ENCODE peak calls at places on chromosome 16, in five cellular contexts. Z is CD8-positive, alpha-beta memory T cell; K is pancreas; A is mucosa of descending colon; Q is IMR-90. S is an unnamed sample. For H3K4me1, the result is how much of the 10 kb centered on the place peaks cover.

GRCh38 chr16:9090101-9090959 is 1.1 kb upstream of the HAPSTR1 start:
- DNase-seq in Q (no peak), K (peak), Z (peak), A (peak), S (peak)

GRCh38 chr16:83973581-83974385 is 5.7 kb downstream of the NECAB2 start:
- DNase-seq in Q (no peak), Z (no peak), K (no peak), A (no peak), S (no peak)

GRCh38 chr16:28149016-28149888 is 62.5 kb downstream of the XPO6 start:
- DNase-seq in K (no peak), A (no peak), Q (peak), Z (no peak), S (no peak)

GRCh38 chr16:85211247-85211910 is 99.1 kb upstream of the CIBAR2 start:
- DNase-seq in Z (no peak), K (no peak), Q (no peak), A (no peak), S (no peak)

GRCh38 chr16:30335598-30336474 is 19.3 kb downstream of the CD2BP2 start:
- DNase-seq in Z (peak), K (no peak), A (no peak), Q (no peak), S (peak)

GRCh38 chr16:75621170-75621477 is 2.0 kb downstream of the ADAT1 start:
- DNase-seq in Q (peak), K (no peak), A (no peak), Z (no peak), S (peak)

GRCh38 chr16:81866820-81867440 is 87.8 kb downstream of the PLCG2 start:
- DNase-seq in Q (no peak), K (no peak), A (peak), Z (no peak), S (no peak)

GRCh38 chr16:56294599-56294998 is 103.3 kb downstream of the GNAO1 start:
- DNase-seq in A (no peak), Q (peak), Z (no peak), K (no peak), S (no peak)

GRCh38 chr16:30121741-30122620 is 1.0 kb downstream of the MAPK3 start:
- DNase-seq in K (no peak), Q (no peak), A (peak), Z (no peak), S (no peak)

GRCh38 chr16:69513180-69513966 is 52.4 kb upstream of the NFAT5 start:
- DNase-seq in A (no peak), Z (no peak), K (no peak), Q (peak), S (no peak)

GRCh38 chr16:46882940-46883307 is 1.2 kb upstream of the GPT2 start:
- DNase-seq in A (no peak), Q (no peak), K (no peak), Z (no peak), S (no peak)

GRCh38 chr16:6804461-6804860 is 528.2 kb upstream of the RBFOX1 start:
- DNase-seq in A (no peak), K (no peak), Q (no peak), Z (no peak), S (no peak)

GRCh38 chr16:53220585-53220984 is 165.8 kb downstream of the CHD9 start:
- DNase-seq in K (no peak), Z (no peak), A (no peak), Q (peak), S (no peak)

GRCh38 chr16:17350212-17350611 is 120.5 kb downstream of the XYLT1 start:
- DNase-seq in Z (no peak), Q (peak), A (peak), K (no peak), S (no peak)

GRCh38 chr16:27597361-27597760 is 47.4 kb downstream of the KATNIP start:
- DNase-seq in A (no peak), K (no peak), Z (no peak), Q (no peak), S (no peak)

GRCh38 chr16:12439443-12440232 is 364.0 kb downstream of the CPPED1 start:
- DNase-seq in K (no peak), Q (no peak), Z (no peak), A (no peak), S (no peak)

GRCh38 chr16:57707331-57707730 is 12.7 kb downstream of the DRC7 start:
- DNase-seq in A (no peak), Q (no peak), Z (no peak), K (no peak), S (no peak)

GRCh38 chr16:81371106-81371505 is 56.3 kb downstream of the GAN start:
- DNase-seq in A (no peak), K (no peak), Q (no peak), Z (no peak), S (no peak)

GRCh38 chr16:88993006-88993787 is 16.2 kb upstream of the CBFA2T3 start:
- DNase-seq in K (no peak), Z (no peak), Q (no peak), A (peak), S (no peak)

GRCh38 chr16:1771072-1771863 is at the start of gene NME3:
- DNase-seq in Q (peak), Z (peak), K (peak), A (peak), S (peak)

DNA sequence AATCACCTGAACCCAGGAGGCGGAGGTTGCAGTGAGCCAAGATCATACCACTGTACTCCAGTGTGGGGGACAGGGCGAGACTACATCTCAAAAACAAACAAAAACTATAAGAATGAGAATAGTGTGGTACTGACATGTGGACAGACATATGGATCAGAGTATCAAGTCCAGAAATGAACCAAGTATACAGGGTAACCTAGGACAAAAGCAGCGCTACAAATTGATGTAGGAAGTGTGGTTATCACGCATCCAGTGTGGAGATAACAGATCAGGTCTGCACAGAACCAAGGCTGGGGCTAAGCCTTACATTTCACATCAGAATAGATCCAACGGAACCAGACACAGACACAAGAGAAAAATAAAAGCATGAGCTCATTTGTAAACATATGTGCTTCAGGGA is 23.0 kb upstream of the C16orf95 start:
- DNase-seq in Z (no peak), Q (no peak), K (no peak), A (no peak), S (no peak)
- H3K4me1 ChIP-seq in Z (under half), Q (under half), K (under half), A (under half), S (under half)

GRCh38 chr16:54287018-54287757 is 601 bp upstream of the IRX3 start:
- DNase-seq in Q (no peak), A (no peak), K (no peak), Z (no peak), S (no peak)
- H3K4me3 ChIP-seq in Q (peak), A (no peak), K (peak), Z (no peak), S (no peak)

DNA sequence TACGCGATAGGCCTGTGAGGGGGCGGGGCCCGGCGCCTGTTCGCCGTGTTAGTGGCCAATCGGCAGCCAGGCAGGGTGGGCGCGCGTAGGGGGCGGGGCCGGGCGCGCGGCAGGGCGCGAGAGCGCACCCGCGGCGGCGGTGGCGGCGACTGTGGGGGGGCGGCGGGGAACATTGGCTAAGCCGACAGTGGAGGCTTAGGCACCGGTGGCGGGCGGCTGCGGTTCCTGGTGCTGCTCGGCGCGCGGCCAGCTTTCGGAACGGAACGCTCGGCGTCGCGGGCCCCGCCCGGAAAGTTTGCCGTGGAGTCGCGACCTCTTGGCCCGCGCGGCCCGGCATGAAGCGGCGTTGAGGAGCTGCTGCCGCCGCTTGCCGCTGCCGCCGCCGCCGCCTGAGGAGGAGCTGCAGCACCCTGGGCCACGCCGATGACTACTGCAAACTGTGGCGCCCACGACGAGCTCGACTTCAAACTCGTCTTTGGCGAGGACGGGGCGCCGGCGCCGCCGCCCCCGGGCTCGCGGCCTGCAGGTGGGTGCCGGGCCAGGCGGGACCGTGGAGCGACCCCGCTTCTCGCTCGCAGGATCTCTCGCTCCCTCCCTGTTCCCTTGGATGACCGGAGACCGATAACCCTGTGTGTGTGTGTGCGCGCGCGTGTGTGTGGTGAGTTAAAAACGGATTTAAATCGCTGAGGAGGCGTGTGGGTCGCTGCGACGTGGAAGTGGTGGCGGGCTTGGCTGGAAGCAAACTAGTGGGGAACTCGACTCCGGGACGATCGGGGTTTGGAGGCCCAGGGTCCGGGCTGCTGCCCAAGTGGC is at the start of gene NFATC3:
- DNase-seq in A (peak), K (peak), Z (peak), Q (peak), S (peak)
- H3K4me1 ChIP-seq in A (under half), K (under half), Z (half or more), Q (under half), S (half or more)

DNA sequence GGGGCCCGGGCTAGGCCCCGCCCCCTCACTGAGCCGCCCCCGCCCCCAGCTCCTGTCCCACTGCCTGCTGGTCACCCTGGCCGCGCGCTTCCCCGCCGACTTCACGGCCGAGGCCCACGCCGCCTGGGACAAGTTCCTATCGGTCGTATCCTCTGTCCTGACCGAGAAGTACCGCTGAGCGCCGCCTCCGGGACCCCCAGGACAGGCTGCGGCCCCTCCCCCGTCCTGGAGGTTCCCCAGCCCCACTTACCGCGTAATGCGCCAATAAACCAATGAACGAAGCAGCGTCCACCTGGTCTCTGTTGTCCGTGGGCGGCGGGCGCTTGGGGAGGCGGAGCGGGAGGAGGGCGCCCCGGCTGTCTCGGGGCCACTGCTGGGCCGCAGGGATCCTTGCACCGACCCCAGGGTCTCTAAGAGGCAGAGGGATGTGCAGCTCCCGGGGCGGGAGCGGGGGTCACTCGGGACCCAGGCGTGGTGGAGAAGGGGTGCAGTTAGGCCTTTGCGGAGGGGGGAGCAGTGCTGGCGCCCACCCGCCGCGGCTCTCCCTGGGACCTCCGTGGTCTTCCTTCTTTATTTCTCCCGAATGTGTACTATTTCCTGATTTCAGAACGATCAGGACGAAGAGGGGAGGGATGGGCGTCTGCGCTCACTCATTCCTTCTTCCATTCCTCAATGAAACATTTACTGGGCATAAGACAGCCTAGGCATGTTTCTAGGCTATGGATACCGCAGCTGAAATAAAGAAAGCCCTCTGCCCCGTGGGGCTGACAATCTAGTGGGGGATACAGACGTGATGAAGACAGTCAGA is 2.0 kb downstream of the HBZ start:
- DNase-seq in Z (peak), K (no peak), A (no peak), Q (peak), S (no peak)
- H3K4me3 ChIP-seq in Z (peak), K (peak), A (no peak), Q (peak), S (no peak)

GRCh38 chr16:67227567-67227921 is 614 bp downstream of the TMEM208 start:
- DNase-seq in Q (no peak), K (no peak), Z (no peak), A (no peak), S (no peak)
- H3K4me1 ChIP-seq in Q (under half), K (under half), Z (under half), A (under half), S (under half)

DNA sequence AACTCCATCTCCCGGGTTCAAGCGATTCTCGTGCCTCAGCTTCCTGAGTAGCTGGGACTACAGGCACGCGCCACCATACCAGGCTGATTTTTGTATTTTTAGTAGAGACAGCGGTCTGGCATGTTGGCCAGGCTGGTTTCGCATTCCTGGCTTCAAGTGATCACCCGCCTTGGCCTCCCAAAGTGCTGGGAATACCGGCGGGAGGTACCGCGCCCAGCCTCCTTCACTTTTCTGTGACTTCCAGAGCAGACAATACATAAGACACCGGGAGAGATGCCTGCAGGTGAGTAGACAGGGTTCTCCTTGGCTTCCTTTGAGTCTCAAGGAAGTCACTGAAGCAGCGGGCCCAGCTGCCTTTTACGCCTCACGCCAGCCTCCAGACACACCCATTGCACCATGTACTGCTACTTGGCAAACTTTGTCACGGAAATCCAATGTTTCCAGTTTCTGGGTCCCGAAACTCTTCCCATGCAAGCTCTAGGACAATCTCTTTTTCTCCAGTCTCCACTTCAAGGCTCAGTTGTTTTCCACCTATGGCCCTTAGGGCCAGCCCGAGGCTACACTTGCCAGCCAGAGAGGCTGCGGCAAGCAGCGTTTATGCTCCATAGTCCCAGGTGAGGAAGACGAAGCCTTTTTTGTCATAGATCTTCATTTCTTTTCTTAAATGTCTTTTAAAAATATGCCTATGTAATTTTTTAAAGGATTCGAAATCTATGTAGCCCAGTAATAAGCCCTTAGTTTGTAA is 886 bp upstream of the OR1F1 start:
- DNase-seq in Q (no peak), K (no peak), Z (no peak), A (no peak), S (no peak)
- H3K4me3 ChIP-seq in Q (no peak), K (no peak), Z (no peak), A (no peak), S (no peak)

S was measured in CD4-positive, CD25-positive, alpha-beta regulatory T cell.